ENCODE peak calls at places on chromosomes 16 and 17, in four cellular contexts. One of them, this sample, is unnamed.

GRCh38 chr17:65177901-65178300 is 40.7 kb downstream of the RGS9 start:
- DNase-seq in esophagus squamous epithelium: no peak
- DNase-seq in sigmoid colon: no peak
- DNase-seq in endothelial cell of umbilical vein: peak; percentile 59
- DNase-seq in this sample: no peak

GRCh38 chr17:58269557-58270291 is 11.0 kb downstream of the MPO start:
- DNase-seq in esophagus squamous epithelium: no peak
- DNase-seq in sigmoid colon: no peak
- DNase-seq in endothelial cell of umbilical vein: no peak
- DNase-seq in this sample: no peak

GRCh38 chr16:24525970-24526559 is 13.3 kb upstream of the RBBP6 start:
- DNase-seq in esophagus squamous epithelium: no peak
- DNase-seq in sigmoid colon: no peak
- DNase-seq in endothelial cell of umbilical vein: no peak
- DNase-seq in this sample: no peak

GRCh38 chr17:73308017-73308823 is 3.6 kb downstream of the CDC42EP4 start:
- DNase-seq in esophagus squamous epithelium: no peak
- DNase-seq in sigmoid colon: peak; percentile 92
- DNase-seq in endothelial cell of umbilical vein: peak; percentile 68
- DNase-seq in this sample: no peak

GRCh38 chr17:5866978-5867377 is 203.2 kb upstream of the WSCD1 start:
- DNase-seq in esophagus squamous epithelium: no peak
- DNase-seq in sigmoid colon: no peak
- DNase-seq in endothelial cell of umbilical vein: no peak
- DNase-seq in this sample: no peak

GRCh38 chr17:28372945-28373274 is 1.4 kb downstream of the SARM1 start:
- DNase-seq in esophagus squamous epithelium: no peak
- DNase-seq in sigmoid colon: no peak
- DNase-seq in endothelial cell of umbilical vein: no peak
- DNase-seq in this sample: no peak

GRCh38 chr17:16106161-16106891 is 106.7 kb downstream of the TTC19 start:
- DNase-seq in esophagus squamous epithelium: no peak
- DNase-seq in sigmoid colon: no peak
- DNase-seq in endothelial cell of umbilical vein: peak; percentile 77
- DNase-seq in this sample: no peak

GRCh38 chr16:86122681-86123342 is 223.8 kb downstream of the IRF8 start:
- DNase-seq in esophagus squamous epithelium: no peak
- DNase-seq in sigmoid colon: peak; percentile 58
- DNase-seq in endothelial cell of umbilical vein: no peak
- DNase-seq in this sample: no peak

GRCh38 chr16:84332975-84333684 is 35.2 kb upstream of the ATP2C2 start:
- DNase-seq in esophagus squamous epithelium: no peak
- DNase-seq in sigmoid colon: peak; percentile 39
- DNase-seq in endothelial cell of umbilical vein: no peak
- DNase-seq in this sample: no peak

GRCh38 chr16:11401161-11402050 is 56.1 kb downstream of the RMI2 start:
- DNase-seq in esophagus squamous epithelium: no peak
- DNase-seq in sigmoid colon: peak; percentile 51
- DNase-seq in endothelial cell of umbilical vein: no peak
- DNase-seq in this sample: no peak

GRCh38 chr17:22569459-22570143 is 877.3 kb downstream of the KCNJ18 start:
- DNase-seq in esophagus squamous epithelium: no peak
- DNase-seq in sigmoid colon: no peak
- DNase-seq in endothelial cell of umbilical vein: no peak
- DNase-seq in this sample: no peak

GRCh38 chr17:45973099-45973838 is 25.8 kb upstream of the STH start:
- DNase-seq in esophagus squamous epithelium: no peak
- DNase-seq in sigmoid colon: peak; percentile 85
- DNase-seq in endothelial cell of umbilical vein: no peak
- DNase-seq in this sample: no peak

GRCh38 chr16:31452631-31453106 is 6.6 kb upstream of the ARMC5 start:
- DNase-seq in esophagus squamous epithelium: no peak
- DNase-seq in sigmoid colon: peak; percentile 58
- DNase-seq in endothelial cell of umbilical vein: peak; percentile 25
- DNase-seq in this sample: no peak

GRCh38 chr17:63399316-63399715 is 46.8 kb downstream of the CYB561 start:
- DNase-seq in esophagus squamous epithelium: no peak
- DNase-seq in sigmoid colon: no peak
- DNase-seq in endothelial cell of umbilical vein: peak; percentile 70
- DNase-seq in this sample: no peak

GRCh38 chr17:39927101-39927927 is at the start of the genes LRRC3C and ORMDL3:
- DNase-seq in esophagus squamous epithelium: peak; percentile 53
- DNase-seq in sigmoid colon: peak; percentile 98
- DNase-seq in endothelial cell of umbilical vein: peak; percentile 93
- DNase-seq in this sample: no peak

GRCh38 chr16:78609542-78610253 is 510.2 kb downstream of the WWOX start:
- DNase-seq in esophagus squamous epithelium: no peak
- DNase-seq in sigmoid colon: no peak
- DNase-seq in endothelial cell of umbilical vein: no peak
- DNase-seq in this sample: no peak

GRCh38 chr17:55163408-55163807 is 101.4 kb upstream of the HLF start:
- DNase-seq in esophagus squamous epithelium: no peak
- DNase-seq in sigmoid colon: no peak
- DNase-seq in endothelial cell of umbilical vein: no peak
- DNase-seq in this sample: no peak

GRCh38 chr16:85738878-85739715 is 11.8 kb downstream of the C16orf74 start:
- DNase-seq in esophagus squamous epithelium: no peak
- DNase-seq in sigmoid colon: no peak
- DNase-seq in endothelial cell of umbilical vein: no peak
- DNase-seq in this sample: no peak

GRCh38 chr17:76039121-76039520 is 12.0 kb upstream of the EVPL start:
- DNase-seq in esophagus squamous epithelium: no peak
- DNase-seq in sigmoid colon: peak; percentile 87
- DNase-seq in endothelial cell of umbilical vein: no peak
- DNase-seq in this sample: no peak

GRCh38 chr16:65111306-65111705 is 10.6 kb downstream of the CDH11 start:
- DNase-seq in esophagus squamous epithelium: no peak
- DNase-seq in sigmoid colon: no peak
- DNase-seq in endothelial cell of umbilical vein: no peak
- DNase-seq in this sample: no peak

GRCh38 chr16:12898556-12898955 is 2.8 kb upstream of the SHISA9 start:
- DNase-seq in esophagus squamous epithelium: no peak
- DNase-seq in sigmoid colon: no peak
- DNase-seq in endothelial cell of umbilical vein: no peak
- DNase-seq in this sample: no peak

GRCh38 chr16:4175849-4176248 is 59.6 kb upstream of the ADCY9 start:
- DNase-seq in esophagus squamous epithelium: no peak
- DNase-seq in sigmoid colon: no peak
- DNase-seq in endothelial cell of umbilical vein: no peak
- DNase-seq in this sample: no peak

GRCh38 chr16:67805718-67806427 is 487 bp downstream of the RANBP10 start:
- DNase-seq in esophagus squamous epithelium: no peak
- DNase-seq in sigmoid colon: no peak
- DNase-seq in endothelial cell of umbilical vein: no peak
- DNase-seq in this sample: peak; percentile 89

GRCh38 chr16:27718767-27719445 is 169.0 kb downstream of the KATNIP start:
- DNase-seq in esophagus squamous epithelium: no peak
- DNase-seq in sigmoid colon: peak; percentile 80
- DNase-seq in endothelial cell of umbilical vein: no peak
- DNase-seq in this sample: no peak

GRCh38 chr16:2280981-2281542 is 13.1 kb upstream of the RNPS1 start:
- DNase-seq in esophagus squamous epithelium: no peak
- DNase-seq in sigmoid colon: no peak
- DNase-seq in endothelial cell of umbilical vein: no peak
- DNase-seq in this sample: no peak

GRCh38 chr17:75750661-75751423 is 14.2 kb downstream of the GALK1 start:
- DNase-seq in esophagus squamous epithelium: no peak
- DNase-seq in sigmoid colon: no peak
- DNase-seq in endothelial cell of umbilical vein: no peak
- DNase-seq in this sample: no peak

GRCh38 chr16:80989801-80990200 is 16.9 kb downstream of the CMC2 start:
- DNase-seq in esophagus squamous epithelium: no peak
- DNase-seq in sigmoid colon: no peak
- DNase-seq in endothelial cell of umbilical vein: no peak
- DNase-seq in this sample: no peak
- H3K4me1 ChIP-seq in esophagus squamous epithelium: no peaks in the 10 kb centered on the region
- H3K4me1 ChIP-seq in sigmoid colon: no peaks in the 10 kb centered on the region
- H3K4me1 ChIP-seq in endothelial cell of umbilical vein: peaks cover 28% of the 10 kb centered on the region
- H3K4me1 ChIP-seq in this sample: no peaks in the 10 kb centered on the region

GRCh38 chr17:50493744-50494143 is 14.5 kb upstream of the MYCBPAP start:
- DNase-seq in esophagus squamous epithelium: no peak
- DNase-seq in sigmoid colon: no peak
- DNase-seq in endothelial cell of umbilical vein: no peak
- DNase-seq in this sample: no peak
- H3K27ac ChIP-seq in esophagus squamous epithelium: no peak overlapping the region
- H3K27ac ChIP-seq in sigmoid colon: no peak overlapping the region
- H3K27ac ChIP-seq in endothelial cell of umbilical vein: no peak overlapping the region
- H3K27ac ChIP-seq in this sample: no peak overlapping the region

DNA sequence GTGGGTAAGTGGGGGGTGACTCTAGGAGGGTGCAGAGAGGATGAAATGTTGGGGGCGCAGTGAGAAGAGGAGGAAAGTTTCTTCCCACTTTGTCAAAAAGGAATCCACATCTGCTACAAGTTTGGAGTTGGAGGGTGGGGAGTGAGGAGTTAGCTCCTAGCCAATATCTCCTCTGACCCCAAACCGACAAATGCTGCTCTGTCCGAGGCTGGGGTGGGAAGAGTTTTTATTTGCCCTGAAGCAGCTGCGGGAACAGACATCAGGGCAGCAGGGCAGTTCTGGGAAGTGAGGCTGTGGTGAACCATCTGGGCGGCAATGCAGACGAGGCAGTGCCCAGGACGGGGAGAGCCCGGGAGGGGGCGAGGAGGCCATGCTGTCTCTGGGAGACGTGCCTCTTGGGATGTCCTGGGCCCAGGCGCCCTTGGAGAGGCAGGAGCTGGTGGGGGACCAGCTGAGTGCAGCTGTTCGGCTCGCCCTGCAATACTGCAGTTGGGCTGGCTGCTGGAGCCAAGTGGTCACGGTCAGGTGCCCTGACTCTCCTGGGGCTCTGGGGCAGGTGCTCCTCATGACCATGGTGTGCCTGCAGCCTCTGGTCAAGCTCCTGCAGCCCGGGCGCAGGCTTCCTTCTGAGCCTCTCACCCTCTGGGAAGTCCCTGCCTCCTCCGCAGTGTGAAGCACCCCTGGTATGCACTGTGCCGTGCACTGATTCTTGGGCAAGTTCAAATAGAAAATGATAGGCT is 6.4 kb upstream of the SOCS3 start:
- DNase-seq in esophagus squamous epithelium: no peak
- DNase-seq in sigmoid colon: no peak
- DNase-seq in endothelial cell of umbilical vein: no peak
- DNase-seq in this sample: no peak
- H3K4me3 ChIP-seq in esophagus squamous epithelium: no peak overlapping the region
- H3K4me3 ChIP-seq in sigmoid colon: no peak overlapping the region
- H3K4me3 ChIP-seq in endothelial cell of umbilical vein: no peak overlapping the region
- H3K4me3 ChIP-seq in this sample: no peak overlapping the region

GRCh38 chr16:16166085-16166484 is 57.2 kb downstream of the ABCC6 start:
- DNase-seq in esophagus squamous epithelium: no peak
- DNase-seq in sigmoid colon: no peak
- DNase-seq in endothelial cell of umbilical vein: no peak
- DNase-seq in this sample: no peak

GRCh38 chr16:16166952-16167351 is 56.3 kb downstream of the ABCC6 start:
- DNase-seq in esophagus squamous epithelium: no peak
- DNase-seq in sigmoid colon: no peak
- DNase-seq in endothelial cell of umbilical vein: no peak
- DNase-seq in this sample: no peak

GRCh38 chr16:16171332-16171919 is 51.9 kb downstream of the ABCC6 start:
- DNase-seq in esophagus squamous epithelium: no peak
- DNase-seq in sigmoid colon: no peak
- DNase-seq in endothelial cell of umbilical vein: no peak
- DNase-seq in this sample: no peak

GRCh38 chr16:16169615-16170014 is 53.7 kb downstream of the ABCC6 start:
- DNase-seq in esophagus squamous epithelium: no peak
- DNase-seq in sigmoid colon: no peak
- DNase-seq in endothelial cell of umbilical vein: no peak
- DNase-seq in this sample: no peak

DNA sequence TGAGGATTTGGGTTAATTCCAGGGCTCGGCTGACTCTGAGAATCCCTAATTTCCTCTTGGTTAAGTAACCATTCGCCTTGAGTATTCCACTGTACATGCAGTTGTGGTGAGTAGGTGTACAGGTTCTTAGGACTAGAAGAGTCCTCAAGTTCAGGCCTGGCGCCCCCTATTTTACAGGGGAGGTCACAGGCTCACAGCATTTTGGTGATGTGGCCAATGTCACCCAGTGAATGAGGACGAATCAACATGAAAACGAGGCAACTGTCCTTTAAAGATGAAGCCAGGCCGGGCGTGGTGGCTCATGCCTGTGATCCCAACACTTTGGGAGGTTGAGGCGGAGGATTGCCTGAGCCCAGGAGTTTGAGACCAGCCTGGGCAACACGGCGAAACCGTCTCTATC is 55.4 kb downstream of the ABCC6 start:
- DNase-seq in esophagus squamous epithelium: no peak
- DNase-seq in sigmoid colon: no peak
- DNase-seq in endothelial cell of umbilical vein: no peak
- DNase-seq in this sample: no peak
- H3K4me1 ChIP-seq in esophagus squamous epithelium: no peaks in the 10 kb centered on the region
- H3K4me1 ChIP-seq in sigmoid colon: no peaks in the 10 kb centered on the region
- H3K4me1 ChIP-seq in endothelial cell of umbilical vein: no peaks in the 10 kb centered on the region
- H3K4me1 ChIP-seq in this sample: no peaks in the 10 kb centered on the region

DNA sequence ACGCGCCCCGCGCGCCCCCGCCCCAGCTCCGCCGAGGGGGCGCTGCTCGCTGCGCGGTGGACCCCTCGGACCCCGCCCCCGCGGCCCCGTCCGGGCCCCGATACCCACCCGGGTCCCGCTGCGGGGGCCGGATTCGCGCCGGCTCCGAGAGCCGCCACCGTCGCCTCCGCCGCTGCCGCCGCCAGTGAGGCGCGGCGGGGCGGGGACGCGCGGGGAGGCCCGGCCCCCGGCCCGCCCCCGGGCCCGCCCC is at the start of gene TBC1D16:
- DNase-seq in esophagus squamous epithelium: no peak
- DNase-seq in sigmoid colon: no peak
- DNase-seq in endothelial cell of umbilical vein: no peak
- DNase-seq in this sample: no peak
- H3K27ac ChIP-seq in esophagus squamous epithelium: peak within 1 kb of the TSS; percentile 81
- H3K27ac ChIP-seq in sigmoid colon: peak within 1 kb of the TSS; percentile 91
- H3K27ac ChIP-seq in endothelial cell of umbilical vein: peak within 1 kb of the TSS; percentile 71
- H3K27ac ChIP-seq in this sample: peak within 1 kb of the TSS; percentile 88

GRCh38 chr17:69141802-69142472 is at the start of gene ABCA6:
- DNase-seq in esophagus squamous epithelium: no peak
- DNase-seq in sigmoid colon: no peak
- DNase-seq in endothelial cell of umbilical vein: peak; percentile 91
- DNase-seq in this sample: no peak
- H3K4me3 ChIP-seq in esophagus squamous epithelium: peak within 1 kb of the TSS; percentile 58
- H3K4me3 ChIP-seq in sigmoid colon: peak within 1 kb of the TSS; percentile 39
- H3K4me3 ChIP-seq in endothelial cell of umbilical vein: peak within 1 kb of the TSS; percentile 2
- H3K4me3 ChIP-seq in this sample: peak within 1 kb of the TSS; percentile 38

This sample was measured in vagina.